ENCODE peak calls at places on chromosomes 3 and 15, in four cellular contexts. X is left cardiac atrium; E is left lung; T is central memory CD8-positive, alpha-beta T cell. L is an unnamed sample.

GRCh38 chr3:101966202-101966722 is 116.9 kb downstream of the NFKBIZ start:
- ATAC-seq in X (no peak), E (peak), T (no peak), L (no peak)

GRCh38 chr3:87173776-87174175 is 53.3 kb upstream of the CHMP2B start:
- ATAC-seq in X (no peak), E (no peak), T (no peak), L (no peak)

GRCh38 chr15:90306560-90306959 is 41.1 kb downstream of the NGRN start:
- ATAC-seq in X (no peak), E (peak), T (peak), L (no peak)

GRCh38 chr3:42022355-42022754 is 60.5 kb upstream of the ULK4 start:
- ATAC-seq in X (no peak), E (no peak), T (no peak), L (no peak)

GRCh38 chr3:192700885-192701284 is 26.5 kb downstream of the FGF12 start:
- ATAC-seq in X (no peak), E (no peak), T (no peak), L (no peak)

GRCh38 chr3:113136071-113136470 is 75.3 kb upstream of the BOC start:
- ATAC-seq in X (peak), E (peak), T (no peak), L (no peak)

GRCh38 chr15:33722005-33722672 is 246.2 kb upstream of the CHRM5 start:
- ATAC-seq in X (no peak), E (peak), T (no peak), L (peak)

GRCh38 chr3:195172285-195172684 is 98.7 kb downstream of the XXYLT1 start:
- ATAC-seq in X (peak), E (peak), T (no peak), L (peak)

GRCh38 chr3:178271740-178272387 is 264.4 kb upstream of the KCNMB2 start:
- ATAC-seq in X (no peak), E (no peak), T (no peak), L (no peak)

GRCh38 chr3:72903004-72903403 is 15.2 kb downstream of the GXYLT2 start:
- ATAC-seq in X (no peak), E (peak), T (no peak), L (peak)

GRCh38 chr3:105828703-105829102 is 40.1 kb downstream of the CBLB start:
- ATAC-seq in X (no peak), E (no peak), T (peak), L (no peak)

GRCh38 chr15:32687556-32687955 is 30.2 kb upstream of the GREM1 start:
- ATAC-seq in X (no peak), E (no peak), T (no peak), L (peak)

GRCh38 chr3:160398820-160399346 is at the start of gene IFT80:
- ATAC-seq in X (peak), E (peak), T (peak), L (peak)

GRCh38 chr15:101239724-101240136 is 12.1 kb downstream of the CHSY1 start:
- ATAC-seq in X (no peak), E (no peak), T (no peak), L (no peak)

GRCh38 chr15:101378356-101378755 is 83.3 kb upstream of the SNRPA1 start:
- ATAC-seq in X (no peak), E (no peak), T (no peak), L (no peak)

GRCh38 chr3:55909373-55909772 is 422.3 kb upstream of the WNT5A start:
- ATAC-seq in X (no peak), E (no peak), T (no peak), L (no peak)

GRCh38 chr3:128327606-128328031 is 139.1 kb downstream of the DNAJB8 start:
- ATAC-seq in X (no peak), E (no peak), T (no peak), L (no peak)

GRCh38 chr3:19029837-19030835 is 118.2 kb upstream of the KCNH8 start:
- ATAC-seq in X (no peak), E (no peak), T (no peak), L (peak)

GRCh38 chr3:30314757-30315156 is 291.6 kb upstream of the TGFBR2 start:
- ATAC-seq in X (peak), E (no peak), T (no peak), L (no peak)

GRCh38 chr3:69324362-69325025 is 61.4 kb downstream of the FRMD4B start:
- ATAC-seq in X (no peak), E (peak), T (peak), L (peak)

GRCh38 chr15:93476491-93477176 is 387.6 kb upstream of the RGMA start:
- ATAC-seq in X (no peak), E (no peak), T (no peak), L (no peak)

GRCh38 chr3:93904568-93904967 is 69.1 kb downstream of the PROS1 start:
- ATAC-seq in X (no peak), E (no peak), T (no peak), L (no peak)

GRCh38 chr3:50651875-50652529 is 22.7 kb upstream of the DOCK3 start:
- ATAC-seq in X (no peak), E (no peak), T (no peak), L (no peak)

GRCh38 chr3:23567917-23568316 is 237.8 kb upstream of the UBE2E1 start:
- ATAC-seq in X (peak), E (peak), T (no peak), L (peak)

GRCh38 chr3:169953462-169954141 is 13.0 kb upstream of the SEC62 start:
- ATAC-seq in X (no peak), E (peak), T (no peak), L (no peak)

GRCh38 chr15:48250640-48251076 is 44.6 kb downstream of the SLC12A1 start:
- ATAC-seq in X (peak), E (peak), T (no peak), L (peak)

GRCh38 chr3:27591321-27591711 is 107.1 kb upstream of the SLC4A7 start:
- ATAC-seq in X (peak), E (no peak), T (no peak), L (no peak)

GRCh38 chr3:196216081-196216564 is at the start of gene SLC51A:
- ATAC-seq in X (peak), E (peak), T (no peak), L (no peak)

GRCh38 chr3:37934631-37935289 is 55.8 kb upstream of the VILL start:
- ATAC-seq in X (peak), E (peak), T (no peak), L (peak)

GRCh38 chr15:65888998-65889397 is 19.7 kb downstream of the RAB11A start:
- ATAC-seq in X (no peak), E (no peak), T (no peak), L (no peak)

L was measured in SK-N-SH treated with all-trans-retinoic acid at 6 μM for 48 hours.